ENCODE peak calls at places on chromosomes 11 and 22, in seven cellular contexts. P is HuH-7.5; A is NCI-H1092; V is stimulated activated CD4-positive, alpha-beta T cell treated with anti-CD3 and anti-CD28 coated beads, Interleukin-2, amount 100 ng/mL, for 48 hours; Q is HTR-8/SVneo; G is ureter; I is lower leg skin. F is an unnamed sample.

GRCh38 chr11:33699515-33700424 is 856 bp downstream of the C11orf91 start:
- DNase-seq in I (no peak), P (no peak), G (no peak), V (no peak), A (no peak), Q (no peak), F (no peak)

GRCh38 chr11:125164422-125165110 is at the start of gene PKNOX2:
- DNase-seq in G (peak; percentile 81), Q (peak; percentile 51), P (peak; percentile 76), A (peak; percentile 76), I (peak; percentile 30), V (peak; percentile 59), F (no peak)

GRCh38 chr11:103202048-103202651 is 92.9 kb downstream of the DYNC2H1 start:
- DNase-seq in Q (peak; percentile 34), I (no peak), A (peak; percentile 4), P (no peak), V (no peak), G (no peak), F (peak; percentile 40)

GRCh38 chr11:130620566-130620965 is 172.1 kb downstream of the ADAMTS15 start:
- DNase-seq in V (no peak), Q (no peak), I (no peak), P (no peak), G (no peak), A (no peak), F (no peak)

GRCh38 chr11:116975661-116976060 is 122.6 kb downstream of the SIK3 start:
- DNase-seq in G (no peak), A (no peak), V (no peak), I (no peak), Q (no peak), P (no peak), F (no peak)

GRCh38 chr22:28938286-28938833 is 55.0 kb downstream of the ZNRF3 start:
- DNase-seq in I (no peak), A (no peak), V (no peak), P (no peak), G (no peak), Q (no peak), F (no peak)

GRCh38 chr11:128474036-128474874 is 113.1 kb downstream of the ETS1 start:
- DNase-seq in V (no peak), P (no peak), G (no peak), Q (no peak), I (no peak), A (no peak), F (no peak)

GRCh38 chr11:13160302-13160701 is 117.3 kb upstream of the BMAL1 start:
- DNase-seq in A (no peak), P (no peak), V (no peak), Q (no peak), G (no peak), I (peak; percentile 66), F (no peak)

GRCh38 chr11:96088914-96089313 is 165.0 kb upstream of the MTMR2 start:
- DNase-seq in P (no peak), Q (no peak), A (no peak), I (no peak), V (no peak), G (no peak), F (no peak)

GRCh38 chr11:126431401-126432064 is 76.0 kb downstream of the ST3GAL4 start:
- DNase-seq in V (no peak), A (no peak), I (peak; percentile 68), G (peak; percentile 78), Q (peak; percentile 70), P (no peak), F (no peak)

GRCh38 chr11:95378789-95379188 is 147.8 kb upstream of the SESN3 start:
- DNase-seq in I (no peak), V (no peak), P (no peak), Q (no peak), G (no peak), A (no peak), F (no peak)

GRCh38 chr22:42641801-42642413 is 1.5 kb upstream of the ATP5MGL start:
- DNase-seq in P (no peak), V (no peak), Q (no peak), G (no peak), A (no peak), I (no peak), F (no peak)

GRCh38 chr22:20131593-20131855 is at the start of gene ZDHHC8:
- DNase-seq in I (no peak), V (no peak), G (no peak), Q (no peak), P (no peak), A (no peak), F (no peak)

GRCh38 chr11:86119062-86119461 is 50.2 kb upstream of the PICALM start:
- DNase-seq in P (no peak), V (no peak), A (no peak), G (no peak), I (no peak), Q (no peak), F (peak; percentile 51)

GRCh38 chr11:85821636-85822035 is 10.7 kb upstream of the SYTL2 start:
- DNase-seq in Q (no peak), A (no peak), G (no peak), P (no peak), V (no peak), I (no peak), F (no peak)

GRCh38 chr22:46578824-46579561 is 41.2 kb upstream of the GRAMD4 start:
- DNase-seq in A (no peak), Q (no peak), G (peak; percentile 57), I (no peak), V (no peak), P (peak; percentile 77), F (no peak)

GRCh38 chr11:12091957-12092558 is 18.3 kb upstream of the MICAL2 start:
- DNase-seq in V (no peak), I (no peak), A (no peak), G (no peak), Q (no peak), P (no peak), F (no peak)

GRCh38 chr11:105377870-105378269 is 232.0 kb upstream of the GRIA4 start:
- DNase-seq in G (no peak), Q (no peak), V (no peak), A (no peak), P (no peak), I (no peak), F (no peak)

GRCh38 chr11:124934862-124935547 is 842 bp downstream of the HEPACAM start:
- DNase-seq in I (no peak), P (no peak), V (no peak), G (no peak), A (no peak), Q (no peak), F (no peak)

GRCh38 chr11:113591122-113591521 is 115.0 kb downstream of the TMPRSS5 start:
- DNase-seq in G (no peak), Q (no peak), A (peak; percentile 6), V (no peak), P (no peak), I (no peak), F (no peak)

GRCh38 chr22:37416806-37417205 is 10.5 kb downstream of the ELFN2 start:
- DNase-seq in Q (no peak), G (no peak), P (no peak), V (no peak), A (no peak), I (no peak), F (no peak)

GRCh38 chr11:115464269-115464668 is 39.9 kb downstream of the CADM1 start:
- DNase-seq in I (no peak), Q (no peak), A (no peak), P (no peak), G (no peak), V (no peak), F (no peak)

GRCh38 chr22:39175127-39176066 is 22.9 kb upstream of the CBX7 start:
- DNase-seq in A (no peak), I (no peak), V (no peak), P (no peak), G (peak; percentile 43), Q (no peak), F (no peak)

F was measured in NCI-H446 treated with DMSO at 0.1 percent for 48 hours.